ENCODE peak calls at places on chromosomes 11 and 22, in seven cellular contexts. V is fibroblast of lung; T is colonic mucosa; I is neuronal stem cell; G is SK-N-MC; M is adipocyte; Z is effector memory CD4-positive, alpha-beta T cell. X is an unnamed sample.

GRCh38 chr11:121575250-121575962 is 122.6 kb upstream of the SORL1-AS1 start:
- DNase-seq in G (no peak), V (peak; percentile 89), I (no peak), T (peak; percentile 33), M (no peak), Z (no peak), X (no peak)

GRCh38 chr22:48572951-48573350 is 1254.7 kb downstream of the BRD1 start:
- DNase-seq in T (no peak), M (no peak), G (no peak), Z (no peak), I (no peak), V (no peak), X (no peak)

GRCh38 chr11:130156108-130157022 is 3.2 kb upstream of the ST14 start:
- DNase-seq in Z (no peak), V (no peak), M (no peak), T (peak; percentile 44), I (no peak), G (no peak), X (no peak)

GRCh38 chr11:120131941-120132644 is 5.8 kb downstream of the TRIM29 start:
- DNase-seq in Z (no peak), G (no peak), I (no peak), V (no peak), T (peak; percentile 53), M (no peak), X (no peak)

GRCh38 chr11:44718612-44719390 is 8.0 kb upstream of the TSPAN18 start:
- DNase-seq in I (no peak), G (no peak), V (no peak), T (no peak), M (no peak), Z (no peak), X (no peak)

GRCh38 chr11:33936745-33937612 is 45.1 kb upstream of the LMO2 start:
- DNase-seq in V (peak; percentile 29), Z (no peak), I (no peak), G (no peak), M (peak; percentile 52), T (peak; percentile 30), X (peak; percentile 86)

GRCh38 chr11:69183613-69184012 is 27.9 kb downstream of the SMIM38 start:
- DNase-seq in G (no peak), T (no peak), I (no peak), M (no peak), V (no peak), Z (no peak), X (no peak)

GRCh38 chr11:36431429-36432092 is 78.5 kb downstream of the TRAF6 start:
- DNase-seq in I (no peak), T (no peak), G (no peak), M (peak; percentile 87), Z (peak; percentile 28), V (peak; percentile 95), X (peak; percentile 97)

GRCh38 chr11:66339686-66340483 is 3.7 kb upstream of the RIN1 start:
- DNase-seq in G (no peak), V (no peak), T (no peak), Z (no peak), I (no peak), M (no peak), X (no peak)

GRCh38 chr22:22769434-22770279 is 118.0 kb upstream of the IGLL5 start:
- DNase-seq in I (no peak), V (no peak), G (no peak), T (no peak), Z (no peak), M (no peak), X (no peak)

GRCh38 chr11:7522546-7522945 is 8.7 kb downstream of the PPFIBP2 start:
- DNase-seq in T (no peak), I (no peak), M (no peak), V (no peak), G (no peak), Z (no peak), X (no peak)

GRCh38 chr11:115267228-115267627 is 237.0 kb downstream of the CADM1 start:
- DNase-seq in Z (no peak), V (no peak), G (no peak), T (no peak), M (no peak), I (no peak), X (no peak)

GRCh38 chr11:71998649-71999310 is at the start of gene IL18BP:
- DNase-seq in I (no peak), G (no peak), M (no peak), Z (no peak), T (no peak), V (no peak), X (no peak)

GRCh38 chr11:99419991-99420390 is 399.2 kb downstream of the CNTN5 start:
- DNase-seq in G (no peak), I (no peak), Z (no peak), T (no peak), M (no peak), V (no peak), X (no peak)

GRCh38 chr22:41348964-41349484 is 32.7 kb upstream of the TEF start:
- DNase-seq in V (no peak), Z (no peak), T (no peak), I (no peak), G (no peak), M (no peak), X (no peak)
- H3K4me3 ChIP-seq in V (no peak overlapping the region), Z (no peak overlapping the region), T (no peak overlapping the region), I (no peak overlapping the region), G (no peak overlapping the region), M (no peak overlapping the region), X (no peak overlapping the region)

DNA sequence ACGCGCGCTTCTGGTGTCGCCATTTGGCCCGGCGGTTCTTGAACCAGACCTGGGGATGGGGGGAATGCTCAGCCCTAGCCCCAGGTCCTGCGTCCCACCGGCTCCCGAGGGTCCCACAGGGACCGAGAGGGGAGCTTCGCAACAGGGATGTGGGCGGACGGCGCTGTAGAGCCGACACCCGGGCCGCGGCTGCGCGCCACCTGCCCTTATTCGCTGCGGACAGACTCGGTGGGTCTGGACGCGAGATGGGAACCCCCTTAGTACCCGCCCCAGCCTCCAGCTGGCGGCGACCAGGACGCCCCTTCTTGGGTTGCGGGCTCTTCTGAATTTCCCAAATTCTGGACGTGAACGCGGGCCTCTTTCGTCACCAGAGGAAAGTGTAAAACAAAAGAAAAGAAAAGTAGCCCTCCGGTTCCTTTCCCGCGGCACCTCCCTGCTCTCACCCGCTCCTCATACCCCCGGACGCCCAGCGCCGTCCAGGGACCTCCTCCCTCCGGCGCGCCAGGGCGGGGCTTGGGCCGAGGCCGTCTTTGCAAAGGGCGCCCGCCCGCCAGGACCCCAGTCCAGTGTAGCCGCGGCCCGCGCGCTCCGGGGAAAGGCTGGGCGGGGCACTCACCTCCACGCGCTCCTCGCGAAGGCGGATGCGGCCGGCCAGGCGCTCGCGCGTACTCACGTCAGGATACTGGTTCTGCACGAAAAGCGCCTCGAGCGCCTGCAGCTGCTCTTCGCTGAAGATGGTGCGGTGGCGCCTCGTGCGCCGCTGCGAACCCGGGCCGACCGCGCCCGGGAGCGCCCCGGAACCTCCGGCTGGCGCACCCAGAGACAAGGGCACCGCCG is 827 bp downstream of the GSC2 start:
- DNase-seq in I (no peak), T (no peak), V (no peak), G (no peak), Z (peak; percentile 11), M (no peak), X (no peak)
- H3K4me3 ChIP-seq in I (no peak overlapping the region), T (peak overlapping the region; percentile 7), V (no peak overlapping the region), G (peak overlapping the region; percentile 38), Z (peak overlapping the region; percentile 32), M (no peak overlapping the region), X (no peak overlapping the region)

DNA sequence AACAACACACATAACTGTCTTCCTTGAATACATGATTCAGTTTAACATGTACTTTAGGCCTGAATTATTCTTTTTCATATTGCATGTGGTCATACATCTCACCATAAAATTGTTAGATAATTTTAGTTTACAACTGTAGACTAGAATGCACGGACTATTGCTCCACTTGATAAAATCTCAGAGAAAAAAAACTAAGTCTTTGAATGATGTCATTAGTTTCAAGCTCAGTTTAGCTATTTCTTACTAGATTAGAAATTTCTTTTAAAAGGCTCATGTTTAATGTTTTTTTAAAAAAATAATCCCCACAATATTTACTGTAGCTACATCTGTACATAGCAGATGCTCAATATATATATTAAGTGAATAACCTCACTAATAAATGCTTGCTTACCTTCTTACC is 5.1 kb downstream of the RSF1 start:
- DNase-seq in Z (no peak), M (no peak), V (no peak), G (no peak), I (no peak), T (no peak), X (no peak)
- H3K4me3 ChIP-seq in Z (no peak overlapping the region), M (no peak overlapping the region), V (no peak overlapping the region), G (no peak overlapping the region), I (no peak overlapping the region), T (no peak overlapping the region), X (no peak overlapping the region)

GRCh38 chr11:62677160-62677559 is 1.7 kb downstream of the UBXN1 start:
- DNase-seq in Z (no peak), T (no peak), M (no peak), I (no peak), V (no peak), G (no peak), X (no peak)
- H3K4me3 ChIP-seq in Z (no peak overlapping the region), T (no peak overlapping the region), M (peak overlapping the region; percentile 97), I (peak overlapping the region; percentile 91), V (no peak overlapping the region), G (no peak overlapping the region), X (no peak overlapping the region)

X was measured in fibroblast of the aortic adventitia.